ENCODE peak calls at places on chromosomes 7 and 10, in five cellular contexts. U is lung microvascular endothelial cell, C is NT2/D1, V is M059J, R is heart right ventricle. P is an unnamed sample.

GRCh38 chr10:92816106-92816505 is 32.2 kb upstream of the EXOC6 start:
- DNase-seq in U (peak; percentile 99), C (no peak), V (peak; percentile 86), R (no peak), P (peak; percentile 53)

GRCh38 chr10:87862644-87863101 is 660 bp downstream of the KLLN start:
- DNase-seq in U (no peak), C (no peak), V (peak; percentile 71), R (no peak), P (no peak)

GRCh38 chr10:75038335-75038734 is 73.1 kb upstream of the SAMD8 start:
- DNase-seq in U (no peak), C (no peak), V (no peak), R (no peak), P (no peak)

GRCh38 chr10:66365686-66366085 is 560.1 kb upstream of the LRRTM3 start:
- DNase-seq in U (no peak), C (no peak), V (no peak), R (no peak), P (no peak)

GRCh38 chr7:2082357-2083038 is 150.2 kb downstream of the MAD1L1 start:
- DNase-seq in U (no peak), C (no peak), V (no peak), R (no peak), P (no peak)

GRCh38 chr10:113241966-113242365 is 291.9 kb downstream of the TCF7L2 start:
- DNase-seq in U (no peak), C (no peak), V (no peak), R (no peak), P (no peak)

GRCh38 chr7:138891446-138891810 is 89.8 kb downstream of the KIAA1549 start:
- DNase-seq in U (no peak), C (no peak), V (no peak), R (no peak), P (no peak)

GRCh38 chr10:113953505-113954272 is 90.0 kb upstream of the ADRB1 start:
- DNase-seq in U (no peak), C (no peak), V (no peak), R (no peak), P (no peak)

GRCh38 chr10:69632516-69633199 is 2.6 kb downstream of the FAM241B start:
- DNase-seq in U (no peak), C (no peak), V (no peak), R (no peak), P (peak; percentile 50)

GRCh38 chr7:66740302-66740979 is at the start of gene RABGEF1:
- DNase-seq in U (peak; percentile 97), C (peak; percentile 98), V (peak; percentile 98), R (peak; percentile 98), P (peak; percentile 96)

GRCh38 chr10:33716461-33717267 is 382.2 kb upstream of the NRP1 start:
- DNase-seq in U (no peak), C (no peak), V (no peak), R (no peak), P (no peak)

GRCh38 chr10:124975977-124976514 is 34.1 kb downstream of the ZRANB1 start:
- DNase-seq in U (peak; percentile 31), C (no peak), V (peak; percentile 42), R (no peak), P (peak; percentile 87)

GRCh38 chr7:118502235-118502634 is 277.7 kb downstream of the ANKRD7 start:
- DNase-seq in U (no peak), C (no peak), V (no peak), R (no peak), P (no peak)

GRCh38 chr10:7541137-7542087 is 125.4 kb downstream of the ITIH5 start:
- DNase-seq in U (no peak), C (peak; percentile 77), V (peak; percentile 85), R (peak; percentile 75), P (peak; percentile 86)

GRCh38 chr7:104962781-104963180 is 51.2 kb upstream of the KMT2E start:
- DNase-seq in U (no peak), C (no peak), V (peak; percentile 67), R (no peak), P (peak; percentile 80)

GRCh38 chr7:139230484-139230773 is 608 bp upstream of the UBN2 start:
- DNase-seq in U (no peak), C (no peak), V (no peak), R (no peak), P (no peak)

GRCh38 chr7:119826547-119826946 is 446.4 kb upstream of the KCND2 start:
- DNase-seq in U (no peak), C (no peak), V (no peak), R (no peak), P (no peak)

GRCh38 chr7:114180556-114181266 is 233.9 kb upstream of the FOXP2 start:
- DNase-seq in U (no peak), C (no peak), V (no peak), R (no peak), P (no peak)

GRCh38 chr7:54839538-54840213 is 80.7 kb upstream of the SEC61G start:
- DNase-seq in U (peak; percentile 19), C (peak; percentile 43), V (peak; percentile 70), R (peak; percentile 80), P (peak; percentile 77)

GRCh38 chr7:144391823-144392255 is 11.7 kb downstream of the NOBOX start:
- DNase-seq in U (peak; percentile 69), C (peak; percentile 42), V (peak; percentile 57), R (peak; percentile 24), P (peak; percentile 66)

GRCh38 chr10:71260622-71261325 is 48.4 kb downstream of the UNC5B start:
- DNase-seq in U (no peak), C (no peak), V (peak; percentile 62), R (peak; percentile 53), P (no peak)

GRCh38 chr7:70776627-70777101 is 355.3 kb upstream of the GALNT17 start:
- DNase-seq in U (no peak), C (no peak), V (no peak), R (no peak), P (no peak)